ENCODE peak calls at places on chromosomes 7 and 10, in four cellular contexts. N is K562, Z is GM12891, D is GM12878. U is an unnamed sample.

GRCh38 chr7:20189852-20190251 is 27.3 kb downstream of the MACC1 start:
- DNase-seq in N (no peak), Z (no peak), D (no peak), U (no peak)

GRCh38 chr7:24602860-24603456 is 29.7 kb downstream of the PALS2 start:
- DNase-seq in N (no peak), Z (no peak), D (no peak), U (no peak)

GRCh38 chr7:33463131-33463530 is 333.8 kb downstream of the BBS9 start:
- DNase-seq in N (no peak), Z (no peak), D (peak; percentile 25), U (no peak)

GRCh38 chr7:13745530-13745929 is 243.9 kb downstream of the ETV1 start:
- DNase-seq in N (no peak), Z (no peak), D (no peak), U (no peak)

GRCh38 chr7:108097703-108098102 is 32.5 kb downstream of the LAMB4 start:
- DNase-seq in N (peak; percentile 71), Z (no peak), D (no peak), U (peak; percentile 10)

GRCh38 chr7:30469303-30469702 is 9.3 kb downstream of the NOD1 start:
- DNase-seq in N (no peak), Z (no peak), D (no peak), U (no peak)

GRCh38 chr7:25087855-25088254 is 37.2 kb downstream of the CYCS start:
- DNase-seq in N (no peak), Z (no peak), D (peak; percentile 49), U (peak; percentile 36)

GRCh38 chr10:35427543-35427942 is 91.2 kb downstream of the CCNY start:
- DNase-seq in N (no peak), Z (no peak), D (no peak), U (no peak)

GRCh38 chr7:79820387-79820786 is 314.2 kb upstream of the GNAI1 start:
- DNase-seq in N (no peak), Z (no peak), D (no peak), U (no peak)

GRCh38 chr7:107138696-107139420 is 29.9 kb upstream of the HBP1 start:
- DNase-seq in N (no peak), Z (no peak), D (no peak), U (no peak)

DNA sequence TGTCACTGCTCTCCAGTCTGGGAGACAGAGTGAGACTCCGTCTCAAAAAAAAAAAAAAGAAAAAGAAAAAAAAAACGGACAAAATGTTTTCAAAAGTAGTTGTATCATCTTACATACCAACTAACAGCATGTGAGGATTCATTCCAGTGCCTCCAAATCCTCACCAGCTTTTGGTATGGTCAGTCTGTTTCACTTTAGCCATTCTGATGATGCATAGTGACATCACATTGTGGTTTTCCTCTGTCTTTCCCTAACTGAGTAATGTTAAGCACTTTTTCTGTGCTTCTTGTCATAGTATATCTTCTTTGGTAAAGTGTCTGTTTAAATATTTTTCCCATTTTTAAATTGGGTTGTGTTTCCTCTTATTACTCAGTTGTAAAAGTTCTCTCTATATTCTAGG is 251.4 kb upstream of the CTBP2 start:
- DNase-seq in N (no peak), Z (no peak), D (no peak), U (no peak)
- TF ChIP-seq SPI1 in N (no peak), Z (no peak), D (no peak), U (no peak)

DNA sequence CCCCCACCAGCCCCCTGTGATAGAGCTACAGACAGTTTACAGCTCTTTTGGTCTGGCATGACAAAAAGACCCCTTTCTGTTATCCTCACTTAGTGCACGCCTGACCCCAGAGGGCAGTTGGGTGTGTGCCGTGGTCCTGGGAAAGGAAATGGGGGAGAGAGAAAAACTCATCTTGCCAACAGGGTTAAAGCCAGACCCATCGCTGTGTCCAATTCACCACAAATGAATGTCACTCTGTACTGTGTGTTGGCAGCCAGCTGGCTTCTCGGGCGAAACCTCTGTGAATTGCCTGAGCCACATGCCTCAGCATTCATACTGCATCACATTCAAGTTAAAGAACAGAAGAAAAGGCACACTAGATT is 28.6 kb upstream of the HECTD2 start:
- DNase-seq in N (no peak), Z (no peak), D (no peak), U (no peak)
- TF ChIP-seq SPI1 in N (no peak), Z (no peak), D (no peak), U (no peak)

DNA sequence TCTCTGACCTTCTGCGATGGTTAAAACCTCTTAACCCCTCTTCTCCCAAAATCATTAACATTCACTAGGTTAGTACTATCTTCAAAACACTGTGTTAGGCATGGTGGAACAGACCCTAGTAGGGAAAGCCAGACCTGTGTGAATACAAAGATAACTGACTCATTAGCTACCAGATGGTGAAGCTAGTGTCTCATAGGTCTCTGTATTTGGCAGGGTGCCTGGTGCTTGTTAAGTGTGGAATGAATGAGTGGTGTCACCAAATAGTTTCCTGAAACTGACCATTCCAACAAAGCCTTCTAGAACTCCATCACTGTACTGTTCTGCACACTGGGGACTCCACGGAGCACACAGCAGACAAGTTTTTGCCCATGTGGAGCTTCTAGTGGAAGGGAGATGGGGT is 27.7 kb upstream of the TM9SF3 start:
- DNase-seq in N (peak; percentile 79), Z (no peak), D (no peak), U (no peak)
- TF ChIP-seq SPI1 in N (no peak), Z (no peak), D (no peak), U (no peak)

DNA sequence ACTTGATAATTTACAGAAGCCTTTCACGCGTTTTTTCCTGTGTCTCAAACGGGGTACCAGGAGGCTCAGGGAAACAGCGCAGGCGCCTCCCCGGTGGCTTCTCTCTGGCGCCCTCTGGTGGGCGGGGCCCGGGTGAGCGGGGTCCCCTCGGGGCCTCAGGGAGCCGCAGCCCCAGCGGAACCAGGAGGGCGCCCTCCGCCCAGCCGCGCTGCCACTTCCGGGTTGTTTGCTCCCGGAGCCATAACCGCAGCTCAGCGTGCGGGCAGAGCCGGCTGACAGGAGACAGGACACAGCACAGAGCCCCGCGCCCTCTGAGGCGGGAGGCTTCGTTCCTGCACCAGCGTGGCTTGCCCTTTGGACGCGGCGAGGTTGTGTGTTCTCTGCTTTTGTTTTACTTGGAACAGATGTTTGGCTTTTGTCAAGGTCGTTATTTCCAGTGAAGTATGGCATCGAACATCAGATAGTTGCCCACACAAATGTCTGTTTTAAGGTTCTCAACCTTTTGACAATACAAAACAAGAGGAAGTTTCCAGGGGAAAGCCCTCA is 6.9 kb upstream of the CYP2E1 start:
- DNase-seq in N (peak; percentile 88), Z (peak; percentile 77), D (peak; percentile 16), U (peak; percentile 90)
- TF ChIP-seq SPI1 in N (no peak), Z (peak; percentile 3), D (no peak), U (peak; percentile 21)

DNA sequence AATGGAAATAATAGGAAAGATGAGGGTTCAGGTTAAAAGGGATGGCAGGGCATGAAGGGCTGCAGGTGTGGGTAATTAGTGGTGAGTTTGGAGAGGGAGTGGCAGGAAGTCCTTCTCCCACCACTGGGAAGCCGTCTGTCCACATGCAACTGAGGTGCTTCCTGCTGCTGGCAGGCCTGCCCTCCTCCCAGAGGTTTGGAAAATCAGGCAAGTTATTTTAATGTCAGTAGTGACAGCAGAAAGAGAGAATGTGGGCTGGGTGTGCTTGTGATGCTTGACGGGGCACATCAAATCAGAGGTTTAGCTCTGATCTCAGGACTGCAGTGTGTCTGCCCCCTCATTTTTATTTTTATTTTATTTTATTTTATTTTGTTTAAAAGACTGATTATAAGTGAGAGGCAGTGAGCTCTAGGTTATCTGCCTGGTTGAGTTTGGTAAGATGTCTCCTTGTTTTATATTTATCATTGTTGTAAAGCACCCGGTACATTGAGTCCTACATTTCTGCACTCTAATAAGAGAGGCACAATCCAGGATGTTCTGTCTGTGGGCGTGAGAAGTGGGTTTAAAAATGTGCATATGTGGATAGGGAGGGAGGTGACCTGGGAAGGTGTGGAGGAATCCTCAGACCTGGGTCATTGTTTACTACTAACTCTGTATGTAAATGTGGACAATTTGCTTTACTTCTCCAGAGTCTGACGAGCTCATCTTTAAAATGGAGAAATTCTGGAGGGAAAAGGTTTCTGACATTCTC is 504.4 kb downstream of the LRMDA start:
- DNase-seq in N (no peak), Z (no peak), D (no peak), U (no peak)
- TF ChIP-seq SPI1 in N (no peak), Z (no peak), D (no peak), U (no peak)

DNA sequence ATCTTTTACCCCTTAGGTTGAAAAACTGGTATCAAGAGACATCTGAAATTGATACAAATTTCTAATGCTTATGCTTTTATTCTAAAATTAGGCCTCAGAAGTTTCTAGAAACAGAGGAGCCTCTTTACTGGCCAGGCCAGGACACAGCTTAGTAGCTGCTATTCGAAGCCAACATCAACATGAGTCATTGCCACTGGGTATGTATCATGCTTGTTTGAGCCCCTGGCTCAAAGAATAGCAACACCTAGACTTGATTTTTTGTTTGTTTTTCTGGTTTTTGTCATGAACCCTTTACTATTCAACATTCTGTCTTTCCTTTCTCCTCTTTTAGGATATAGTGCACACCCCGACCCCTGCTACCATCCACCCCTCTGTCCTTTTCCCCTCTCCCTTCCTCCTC is 90.9 kb upstream of the STK17A start:
- DNase-seq in N (no peak), Z (no peak), D (no peak), U (no peak)
- TF ChIP-seq SPI1 in N (no peak), Z (no peak), D (no peak), U (no peak)

GRCh38 chr7:151274936-151275812 is 26.7 kb upstream of the SMARCD3 start:
- DNase-seq in N (no peak), Z (no peak), D (no peak), U (no peak)
- TF ChIP-seq SPI1 in N (no peak), Z (no peak), D (no peak), U (no peak)

U was measured in HL-60.